ENCODE peak calls at places on chromosomes 3 and 15, in ten cellular contexts. One of them, this sample, is unnamed. For H3K36me3, the result is how much of the 10 kb centered on the place peaks cover.

GRCh38 chr15:60038111-60038521 is 34.0 kb downstream of the FOXB1 start:
- DNase-seq in right lobe of liver: no peak
- DNase-seq in heart right ventricle: no peak
- DNase-seq in IMR-90: no peak
- DNase-seq in esophagus squamous epithelium: no peak
- DNase-seq in PC-3: peak
- DNase-seq in hepatocyte: peak
- DNase-seq in endothelial cell of umbilical vein: no peak
- DNase-seq in neural progenitor cell: peak
- DNase-seq in mammary epithelial cell: no peak
- DNase-seq in this sample: peak

GRCh38 chr15:57555270-57555669 is 36.4 kb upstream of the MYZAP start:
- DNase-seq in PC-3: no peak
- DNase-seq in endothelial cell of umbilical vein: peak
- DNase-seq in neural progenitor cell: no peak
- DNase-seq in IMR-90: peak
- DNase-seq in hepatocyte: no peak
- DNase-seq in heart right ventricle: no peak
- DNase-seq in esophagus squamous epithelium: no peak
- DNase-seq in right lobe of liver: no peak
- DNase-seq in mammary epithelial cell: no peak
- DNase-seq in this sample: no peak

GRCh38 chr3:15007681-15008141 is 57.4 kb downstream of the MRPS25 start:
- DNase-seq in IMR-90: peak
- DNase-seq in endothelial cell of umbilical vein: no peak
- DNase-seq in heart right ventricle: no peak
- DNase-seq in right lobe of liver: no peak
- DNase-seq in neural progenitor cell: no peak
- DNase-seq in PC-3: peak
- DNase-seq in mammary epithelial cell: peak
- DNase-seq in esophagus squamous epithelium: no peak
- DNase-seq in hepatocyte: no peak
- DNase-seq in this sample: peak

GRCh38 chr3:38130219-38130618 is 6.7 kb downstream of the ACAA1 start:
- DNase-seq in right lobe of liver: no peak
- DNase-seq in PC-3: no peak
- DNase-seq in esophagus squamous epithelium: no peak
- DNase-seq in neural progenitor cell: no peak
- DNase-seq in IMR-90: no peak
- DNase-seq in mammary epithelial cell: no peak
- DNase-seq in endothelial cell of umbilical vein: no peak
- DNase-seq in hepatocyte: no peak
- DNase-seq in heart right ventricle: no peak
- DNase-seq in this sample: no peak

GRCh38 chr15:39594056-39594763 is 13.3 kb downstream of the THBS1 start:
- DNase-seq in endothelial cell of umbilical vein: peak
- DNase-seq in mammary epithelial cell: peak
- DNase-seq in PC-3: peak
- DNase-seq in esophagus squamous epithelium: no peak
- DNase-seq in IMR-90: peak
- DNase-seq in hepatocyte: no peak
- DNase-seq in heart right ventricle: no peak
- DNase-seq in neural progenitor cell: no peak
- DNase-seq in right lobe of liver: no peak
- DNase-seq in this sample: peak

GRCh38 chr3:100971776-100972175 is 21.4 kb downstream of the ABI3BP start:
- DNase-seq in neural progenitor cell: no peak
- DNase-seq in hepatocyte: no peak
- DNase-seq in PC-3: no peak
- DNase-seq in heart right ventricle: no peak
- DNase-seq in right lobe of liver: no peak
- DNase-seq in mammary epithelial cell: no peak
- DNase-seq in endothelial cell of umbilical vein: no peak
- DNase-seq in IMR-90: no peak
- DNase-seq in esophagus squamous epithelium: no peak
- DNase-seq in this sample: no peak

GRCh38 chr3:185084883-185085282 is 68.0 kb downstream of the C3orf70 start:
- DNase-seq in esophagus squamous epithelium: no peak
- DNase-seq in neural progenitor cell: no peak
- DNase-seq in endothelial cell of umbilical vein: no peak
- DNase-seq in heart right ventricle: no peak
- DNase-seq in hepatocyte: no peak
- DNase-seq in mammary epithelial cell: peak
- DNase-seq in right lobe of liver: no peak
- DNase-seq in IMR-90: peak
- DNase-seq in PC-3: peak
- DNase-seq in this sample: no peak

GRCh38 chr15:101052031-101052620 is 133.0 kb downstream of the LRRK1 start:
- DNase-seq in endothelial cell of umbilical vein: no peak
- DNase-seq in hepatocyte: peak
- DNase-seq in IMR-90: no peak
- DNase-seq in mammary epithelial cell: no peak
- DNase-seq in esophagus squamous epithelium: no peak
- DNase-seq in PC-3: no peak
- DNase-seq in right lobe of liver: no peak
- DNase-seq in neural progenitor cell: no peak
- DNase-seq in heart right ventricle: no peak
- DNase-seq in this sample: no peak

GRCh38 chr3:72848703-72849081 is 447 bp upstream of the SHQ1 start:
- DNase-seq in heart right ventricle: no peak
- DNase-seq in IMR-90: no peak
- DNase-seq in mammary epithelial cell: no peak
- DNase-seq in endothelial cell of umbilical vein: no peak
- DNase-seq in neural progenitor cell: no peak
- DNase-seq in hepatocyte: no peak
- DNase-seq in PC-3: no peak
- DNase-seq in esophagus squamous epithelium: no peak
- DNase-seq in right lobe of liver: no peak
- DNase-seq in this sample: no peak

GRCh38 chr3:39855517-39855916 is 46.1 kb downstream of the MYRIP start:
- DNase-seq in mammary epithelial cell: no peak
- DNase-seq in heart right ventricle: no peak
- DNase-seq in PC-3: no peak
- DNase-seq in esophagus squamous epithelium: no peak
- DNase-seq in right lobe of liver: no peak
- DNase-seq in neural progenitor cell: no peak
- DNase-seq in hepatocyte: no peak
- DNase-seq in IMR-90: no peak
- DNase-seq in endothelial cell of umbilical vein: no peak
- DNase-seq in this sample: no peak

GRCh38 chr3:151838574-151839312 is 24.8 kb downstream of the AADAC start:
- DNase-seq in heart right ventricle: no peak
- DNase-seq in endothelial cell of umbilical vein: peak
- DNase-seq in neural progenitor cell: peak
- DNase-seq in hepatocyte: peak
- DNase-seq in PC-3: peak
- DNase-seq in IMR-90: peak
- DNase-seq in esophagus squamous epithelium: no peak
- DNase-seq in mammary epithelial cell: peak
- DNase-seq in right lobe of liver: no peak
- DNase-seq in this sample: peak

GRCh38 chr3:112908252-112908651 is 61.6 kb upstream of the CD200R1L start:
- DNase-seq in PC-3: no peak
- DNase-seq in esophagus squamous epithelium: no peak
- DNase-seq in mammary epithelial cell: no peak
- DNase-seq in neural progenitor cell: no peak
- DNase-seq in IMR-90: no peak
- DNase-seq in endothelial cell of umbilical vein: no peak
- DNase-seq in hepatocyte: no peak
- DNase-seq in right lobe of liver: no peak
- DNase-seq in heart right ventricle: no peak
- DNase-seq in this sample: peak

DNA sequence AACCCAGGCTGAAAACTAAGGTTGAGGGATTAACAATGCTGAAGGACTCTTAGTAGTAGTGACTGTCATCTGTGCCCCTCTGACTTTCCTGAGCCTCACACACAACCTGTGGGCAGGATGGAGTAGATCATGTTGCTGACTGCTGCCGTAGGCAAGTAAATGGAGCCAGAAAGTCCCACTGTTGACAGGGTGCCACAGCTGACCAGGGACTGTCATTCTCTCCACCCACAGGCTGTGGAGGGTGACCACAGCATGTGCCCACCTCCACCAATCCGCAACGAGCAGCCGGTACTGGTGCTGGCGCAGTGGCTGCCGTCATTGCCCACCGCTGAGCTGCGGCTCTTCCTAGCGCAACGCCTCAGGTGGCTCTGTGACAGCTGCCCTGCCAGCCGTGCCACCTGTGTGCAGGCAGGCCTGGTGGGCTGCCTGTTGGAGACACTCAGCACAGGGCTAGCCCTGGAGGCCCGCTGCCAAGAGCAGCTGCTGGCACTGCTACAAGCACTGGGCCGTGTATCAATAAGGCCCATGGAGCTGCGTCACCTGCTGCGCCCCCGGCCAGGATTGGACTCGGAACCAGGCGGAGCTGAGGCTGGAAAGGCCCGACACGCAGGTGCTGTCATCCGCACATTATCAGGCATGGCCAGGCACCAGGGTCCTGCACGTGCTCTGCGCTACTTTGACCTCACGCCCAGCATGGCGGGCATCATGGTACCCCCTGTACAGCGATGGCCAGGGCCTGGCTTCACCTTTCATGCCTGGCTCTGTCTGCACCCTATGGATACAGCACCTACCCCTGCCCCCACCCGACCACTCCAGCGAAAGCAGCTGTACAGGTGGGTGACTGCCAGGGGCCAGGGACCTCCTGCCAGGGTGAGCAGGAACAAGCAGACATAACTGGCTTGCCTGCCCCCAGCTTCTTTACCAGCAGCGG is 15.6 kb downstream of the NBEAL2 start:
- DNase-seq in mammary epithelial cell: no peak
- DNase-seq in endothelial cell of umbilical vein: no peak
- DNase-seq in right lobe of liver: peak
- DNase-seq in heart right ventricle: peak
- DNase-seq in PC-3: no peak
- DNase-seq in IMR-90: no peak
- DNase-seq in neural progenitor cell: no peak
- DNase-seq in esophagus squamous epithelium: no peak
- DNase-seq in hepatocyte: no peak
- DNase-seq in this sample: no peak
- H3K36me3 ChIP-seq in mammary epithelial cell: under half
- H3K36me3 ChIP-seq in endothelial cell of umbilical vein: under half
- H3K36me3 ChIP-seq in right lobe of liver: under half
- H3K36me3 ChIP-seq in heart right ventricle: under half
- H3K36me3 ChIP-seq in PC-3: under half
- H3K36me3 ChIP-seq in IMR-90: under half
- H3K36me3 ChIP-seq in neural progenitor cell: under half
- H3K36me3 ChIP-seq in esophagus squamous epithelium: under half
- H3K36me3 ChIP-seq in hepatocyte: under half
- H3K36me3 ChIP-seq in this sample: half or more

GRCh38 chr3:8764528-8764927 is 4.9 kb downstream of the OXTR start:
- DNase-seq in hepatocyte: no peak
- DNase-seq in PC-3: no peak
- DNase-seq in esophagus squamous epithelium: no peak
- DNase-seq in neural progenitor cell: no peak
- DNase-seq in endothelial cell of umbilical vein: no peak
- DNase-seq in mammary epithelial cell: no peak
- DNase-seq in IMR-90: no peak
- DNase-seq in right lobe of liver: no peak
- DNase-seq in heart right ventricle: no peak
- DNase-seq in this sample: no peak

GRCh38 chr3:8765528-8765927 is 3.9 kb downstream of the OXTR start:
- DNase-seq in esophagus squamous epithelium: no peak
- DNase-seq in mammary epithelial cell: no peak
- DNase-seq in hepatocyte: no peak
- DNase-seq in IMR-90: no peak
- DNase-seq in PC-3: no peak
- DNase-seq in heart right ventricle: no peak
- DNase-seq in right lobe of liver: no peak
- DNase-seq in neural progenitor cell: no peak
- DNase-seq in endothelial cell of umbilical vein: no peak
- DNase-seq in this sample: no peak

GRCh38 chr3:8767667-8768363 is 1.6 kb downstream of the OXTR start:
- DNase-seq in right lobe of liver: peak
- DNase-seq in mammary epithelial cell: peak
- DNase-seq in esophagus squamous epithelium: no peak
- DNase-seq in PC-3: peak
- DNase-seq in neural progenitor cell: peak
- DNase-seq in heart right ventricle: no peak
- DNase-seq in endothelial cell of umbilical vein: peak
- DNase-seq in hepatocyte: peak
- DNase-seq in IMR-90: no peak
- DNase-seq in this sample: peak

GRCh38 chr3:8767181-8767666 is 2.2 kb downstream of the OXTR start:
- DNase-seq in right lobe of liver: no peak
- DNase-seq in hepatocyte: no peak
- DNase-seq in mammary epithelial cell: no peak
- DNase-seq in heart right ventricle: no peak
- DNase-seq in PC-3: no peak
- DNase-seq in neural progenitor cell: no peak
- DNase-seq in IMR-90: no peak
- DNase-seq in esophagus squamous epithelium: no peak
- DNase-seq in endothelial cell of umbilical vein: peak
- DNase-seq in this sample: no peak

DNA sequence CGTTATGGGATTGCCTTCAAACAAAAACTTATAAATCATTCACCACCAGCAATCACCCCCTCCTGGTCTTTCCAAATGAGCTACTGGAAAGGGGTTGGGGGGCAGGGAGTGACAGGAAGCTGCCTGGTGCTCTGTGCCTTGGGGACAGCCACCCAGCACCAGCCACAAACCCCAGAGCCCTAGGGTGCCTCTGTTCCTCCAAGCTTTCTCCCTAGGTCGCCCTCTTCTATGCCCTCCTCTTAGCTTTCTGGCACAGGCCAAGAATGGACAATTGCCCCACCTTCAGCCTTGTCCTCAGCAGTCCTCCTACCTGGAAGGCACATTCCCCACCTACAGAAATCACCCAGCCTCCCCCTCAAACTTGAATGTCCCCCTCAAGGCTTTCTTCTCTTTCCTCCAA is 3.3 kb downstream of the OXTR start:
- DNase-seq in endothelial cell of umbilical vein: no peak
- DNase-seq in hepatocyte: no peak
- DNase-seq in heart right ventricle: no peak
- DNase-seq in right lobe of liver: no peak
- DNase-seq in mammary epithelial cell: no peak
- DNase-seq in PC-3: no peak
- DNase-seq in IMR-90: no peak
- DNase-seq in esophagus squamous epithelium: no peak
- DNase-seq in neural progenitor cell: no peak
- DNase-seq in this sample: no peak
- TF ChIP-seq CTCF in endothelial cell of umbilical vein: no peak
- TF ChIP-seq CTCF in hepatocyte: no peak
- TF ChIP-seq CTCF in heart right ventricle: no peak
- TF ChIP-seq CTCF in right lobe of liver: no peak
- TF ChIP-seq CTCF in mammary epithelial cell: no peak
- TF ChIP-seq CTCF in PC-3: no peak
- TF ChIP-seq CTCF in IMR-90: no peak
- TF ChIP-seq CTCF in esophagus squamous epithelium: no peak
- TF ChIP-seq CTCF in neural progenitor cell: no peak
- TF ChIP-seq CTCF in this sample: no peak

GRCh38 chr3:183980408-183980807 is 37.3 kb downstream of the ABCC5 start:
- DNase-seq in hepatocyte: peak
- DNase-seq in IMR-90: no peak
- DNase-seq in heart right ventricle: no peak
- DNase-seq in PC-3: no peak
- DNase-seq in mammary epithelial cell: no peak
- DNase-seq in neural progenitor cell: no peak
- DNase-seq in esophagus squamous epithelium: no peak
- DNase-seq in endothelial cell of umbilical vein: no peak
- DNase-seq in right lobe of liver: no peak
- DNase-seq in this sample: no peak
- H3K36me3 ChIP-seq in hepatocyte: under half
- H3K36me3 ChIP-seq in IMR-90: under half
- H3K36me3 ChIP-seq in heart right ventricle: half or more
- H3K36me3 ChIP-seq in PC-3: under half
- H3K36me3 ChIP-seq in mammary epithelial cell: under half
- H3K36me3 ChIP-seq in neural progenitor cell: under half
- H3K36me3 ChIP-seq in esophagus squamous epithelium: under half
- H3K36me3 ChIP-seq in endothelial cell of umbilical vein: under half
- H3K36me3 ChIP-seq in right lobe of liver: under half
- H3K36me3 ChIP-seq in this sample: under half

GRCh38 chr3:32372213-32372490 is 19.5 kb upstream of the CMTM7 start:
- DNase-seq in PC-3: no peak
- DNase-seq in neural progenitor cell: no peak
- DNase-seq in mammary epithelial cell: no peak
- DNase-seq in hepatocyte: no peak
- DNase-seq in endothelial cell of umbilical vein: no peak
- DNase-seq in IMR-90: no peak
- DNase-seq in heart right ventricle: no peak
- DNase-seq in esophagus squamous epithelium: no peak
- DNase-seq in right lobe of liver: no peak
- DNase-seq in this sample: no peak
- TF ChIP-seq CTCF in PC-3: no peak
- TF ChIP-seq CTCF in neural progenitor cell: no peak
- TF ChIP-seq CTCF in mammary epithelial cell: no peak
- TF ChIP-seq CTCF in hepatocyte: no peak
- TF ChIP-seq CTCF in endothelial cell of umbilical vein: no peak
- TF ChIP-seq CTCF in IMR-90: no peak
- TF ChIP-seq CTCF in heart right ventricle: no peak
- TF ChIP-seq CTCF in esophagus squamous epithelium: no peak
- TF ChIP-seq CTCF in right lobe of liver: no peak
- TF ChIP-seq CTCF in this sample: no peak

This sample was measured in bronchial epithelial cell.